ENCODE peak calls at places on chromosomes 2 and 18, in seven cellular contexts. M is astrocyte of the spinal cord, T is lower lobe of right lung, V is progenitor cell of endocrine pancreas, A is tibial nerve, Q is brain microvascular endothelial cell, N is endothelial cell. E is an unnamed sample.

GRCh38 chr2:191845248-191845715 is 1.6 kb downstream of the CAVIN2 start:
- DNase-seq in M (no peak), V (no peak), A (no peak), T (peak; percentile 53), N (no peak), Q (no peak), E (no peak)

GRCh38 chr2:147275943-147276342 is 568.9 kb upstream of the ACVR2A start:
- DNase-seq in T (no peak), Q (peak; percentile 0), A (no peak), M (no peak), N (peak; percentile 18), V (no peak), E (no peak)

GRCh38 chr2:24793752-24794477 is 690 bp downstream of the CENPO start:
- DNase-seq in A (no peak), N (peak; percentile 37), V (no peak), M (peak; percentile 46), Q (peak; percentile 35), T (no peak), E (peak; percentile 37)

GRCh38 chr2:66888791-66889631 is 454.1 kb downstream of the MEIS1 start:
- DNase-seq in N (no peak), A (no peak), Q (peak; percentile 74), T (no peak), M (peak; percentile 95), V (no peak), E (peak; percentile 99)

GRCh38 chr2:157825885-157826284 is 50.2 kb downstream of the ACVR1 start:
- DNase-seq in T (peak; percentile 53), V (no peak), Q (no peak), A (no peak), M (no peak), N (no peak), E (peak; percentile 42)

GRCh38 chr2:240178564-240178963 is 38.1 kb upstream of the OTOS start:
- DNase-seq in M (no peak), Q (no peak), T (no peak), V (no peak), A (no peak), N (no peak), E (no peak)

GRCh38 chr2:128444044-128444771 is 125.5 kb upstream of the HS6ST1 start:
- DNase-seq in T (no peak), Q (no peak), N (peak; percentile 1), M (no peak), V (peak; percentile 6), A (no peak), E (no peak)

GRCh38 chr2:240501531-240501991 is 56.2 kb downstream of the ANKMY1 start:
- DNase-seq in T (peak; percentile 24), N (no peak), A (peak; percentile 5), V (no peak), Q (no peak), M (no peak), E (no peak)

GRCh38 chr2:238024986-238025385 is 35.8 kb upstream of the SCLY start:
- DNase-seq in M (peak; percentile 56), N (no peak), T (no peak), A (no peak), V (no peak), Q (peak; percentile 42), E (peak; percentile 12)

GRCh38 chr18:52339891-52340371 is at the start of gene DCC:
- DNase-seq in A (no peak), V (peak; percentile 47), N (peak; percentile 67), Q (peak; percentile 36), T (no peak), M (peak; percentile 62), E (no peak)

GRCh38 chr2:105576440-105577241 is 168.1 kb upstream of the NCK2 start:
- DNase-seq in A (no peak), N (no peak), T (no peak), Q (no peak), V (no peak), M (peak; percentile 48), E (peak; percentile 44)

GRCh38 chr2:61465045-61465444 is 5.8 kb downstream of the USP34 start:
- DNase-seq in Q (no peak), A (no peak), N (no peak), V (no peak), M (no peak), T (no peak), E (no peak)

GRCh38 chr18:57497372-57498294 is 62.5 kb downstream of the ONECUT2 start:
- DNase-seq in A (no peak), N (no peak), V (no peak), T (no peak), Q (no peak), M (peak; percentile 18), E (peak; percentile 32)

GRCh38 chr2:18651842-18652774 is 62.7 kb upstream of the NT5C1B start:
- DNase-seq in T (no peak), N (no peak), V (no peak), M (peak; percentile 71), A (no peak), Q (peak; percentile 54), E (peak; percentile 71)

GRCh38 chr2:1748741-1749488 is 4.6 kb upstream of the PXDN start:
- DNase-seq in Q (no peak), T (no peak), V (no peak), M (no peak), N (no peak), A (no peak), E (no peak)

GRCh38 chr2:16322308-16323130 is 343.1 kb downstream of the CYRIA start:
- DNase-seq in M (no peak), V (no peak), N (no peak), A (no peak), Q (no peak), T (no peak), E (no peak)

GRCh38 chr2:16320716-16321115 is 344.9 kb downstream of the CYRIA start:
- DNase-seq in Q (no peak), N (no peak), A (no peak), T (no peak), V (no peak), M (no peak), E (no peak)

GRCh38 chr2:16323131-16323520 is 342.5 kb downstream of the CYRIA start:
- DNase-seq in M (no peak), N (no peak), A (no peak), T (no peak), Q (no peak), V (no peak), E (no peak)

GRCh38 chr2:16321256-16321655 is 344.4 kb downstream of the CYRIA start:
- DNase-seq in V (no peak), A (no peak), M (no peak), Q (no peak), T (no peak), N (no peak), E (no peak)

DNA sequence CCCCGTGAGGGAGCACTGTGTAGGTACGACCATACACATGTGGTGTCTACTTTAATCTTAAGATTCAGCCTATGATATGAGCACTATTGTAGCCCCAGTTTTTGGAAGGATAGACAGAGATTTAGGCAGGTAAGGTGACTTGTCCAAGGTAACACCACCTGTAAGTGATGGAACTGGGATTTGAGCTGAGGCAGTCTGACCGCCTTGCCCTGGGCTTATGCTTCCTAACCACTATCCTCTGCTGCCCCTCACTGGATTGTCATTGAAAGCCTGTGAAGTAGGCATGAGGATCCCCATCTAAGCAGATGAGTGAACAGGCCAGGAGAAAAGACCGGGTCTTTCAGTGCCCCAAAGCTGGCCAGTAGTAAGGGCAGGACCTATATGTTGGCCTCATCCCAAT is 343.8 kb downstream of the CYRIA start:
- DNase-seq in N (no peak), V (no peak), M (no peak), A (no peak), T (no peak), Q (no peak), E (no peak)
- TF ChIP-seq CTCF in N (no peak), V (no peak), M (no peak), A (no peak), T (no peak), Q (no peak), E (no peak)

GRCh38 chr2:27091746-27092695 is 5.4 kb downstream of the KHK start:
- DNase-seq in M (no peak), Q (no peak), N (no peak), V (no peak), A (no peak), T (no peak), E (no peak)
- TF ChIP-seq CTCF in M (no peak), Q (no peak), N (no peak), V (no peak), A (no peak), T (no peak), E (no peak)

GRCh38 chr2:98924038-98924437 is 12.0 kb downstream of the CRACDL start:
- DNase-seq in M (no peak), N (no peak), A (no peak), Q (no peak), V (no peak), T (no peak), E (no peak)

GRCh38 chr2:98924910-98925309 is 11.1 kb downstream of the CRACDL start:
- DNase-seq in N (no peak), M (no peak), A (no peak), V (no peak), T (no peak), Q (no peak), E (no peak)

GRCh38 chr2:98921062-98921461 is 15.0 kb downstream of the CRACDL start:
- DNase-seq in M (no peak), T (no peak), Q (no peak), N (no peak), V (no peak), A (no peak), E (no peak)

GRCh38 chr2:98926601-98927000 is 9.4 kb downstream of the CRACDL start:
- DNase-seq in A (no peak), V (no peak), T (no peak), N (no peak), M (peak; percentile 23), Q (no peak), E (no peak)

DNA sequence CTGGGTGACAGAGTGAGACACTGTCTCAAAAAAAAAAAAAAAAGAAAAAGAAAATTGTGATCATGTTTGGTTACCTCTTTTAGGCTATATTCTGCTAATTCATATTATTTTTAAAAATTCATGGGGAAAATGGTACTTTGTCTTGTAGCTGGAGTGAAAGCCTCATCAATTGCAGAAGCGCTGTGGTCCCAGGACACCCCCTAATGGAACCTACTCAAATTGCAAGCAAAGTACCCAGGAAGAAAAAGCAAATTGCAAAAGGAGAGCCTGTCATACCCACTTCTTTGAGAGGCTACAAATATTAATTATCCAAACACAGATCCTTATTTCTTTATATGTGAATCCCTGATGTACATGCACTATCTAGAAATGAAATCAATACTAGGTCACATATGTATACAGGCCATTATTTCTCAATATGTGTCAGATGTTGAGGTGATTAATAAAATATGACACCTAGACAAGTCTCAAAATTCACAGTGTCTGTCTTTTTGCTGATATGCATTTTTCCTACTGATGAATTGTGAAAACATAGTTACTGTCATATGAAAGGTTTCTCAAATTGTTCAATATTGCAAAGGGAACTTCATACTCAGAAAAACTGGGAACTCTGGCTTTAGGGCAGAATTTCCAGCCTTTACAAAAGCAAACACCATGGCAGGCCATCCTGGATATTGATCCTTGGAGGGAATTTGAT is 12.6 kb downstream of the CRACDL start:
- DNase-seq in N (no peak), T (no peak), Q (no peak), A (no peak), V (no peak), M (no peak), E (no peak)
- TF ChIP-seq CTCF in N (no peak), T (no peak), Q (peak; percentile 35), A (no peak), V (peak; percentile 25), M (no peak), E (peak; percentile 38)

GRCh38 chr18:78659748-78660147 is 319.9 kb upstream of the SALL3 start:
- DNase-seq in M (no peak), N (no peak), T (no peak), A (no peak), Q (no peak), V (peak; percentile 32), E (no peak)
- TF ChIP-seq CTCF in M (no peak), N (no peak), T (peak; percentile 55), A (peak; percentile 22), Q (no peak), V (peak; percentile 73), E (peak; percentile 22)

E was measured in HFFc6.